ENCODE peak calls at places on chromosome 12, in ten cellular contexts. One of them, this sample, is unnamed.

GRCh38 chr12:81644503-81644902 is 114.6 kb downstream of the PPFIA2 start:
- DNase-seq in heart right ventricle: no peak
- DNase-seq in IMR-90: peak; percentile 36
- DNase-seq in GM12878: no peak
- DNase-seq in lower lobe of right lung: no peak
- DNase-seq in mucosa of descending colon: no peak
- DNase-seq in OCI-LY7: peak; percentile 37
- DNase-seq in testis: no peak
- DNase-seq in AG10803: peak; percentile 48
- DNase-seq in fibroblast of villous mesenchyme: peak; percentile 47
- DNase-seq in this sample: no peak

GRCh38 chr12:65668981-65669695 is 155.1 kb upstream of the HMGA2 start:
- DNase-seq in heart right ventricle: no peak
- DNase-seq in IMR-90: peak; percentile 47
- DNase-seq in GM12878: no peak
- DNase-seq in lower lobe of right lung: no peak
- DNase-seq in mucosa of descending colon: no peak
- DNase-seq in OCI-LY7: no peak
- DNase-seq in testis: no peak
- DNase-seq in AG10803: no peak
- DNase-seq in fibroblast of villous mesenchyme: no peak
- DNase-seq in this sample: no peak

GRCh38 chr12:108328420-108328819 is 10.7 kb downstream of the CMKLR1 start:
- DNase-seq in heart right ventricle: no peak
- DNase-seq in IMR-90: no peak
- DNase-seq in GM12878: no peak
- DNase-seq in lower lobe of right lung: no peak
- DNase-seq in mucosa of descending colon: no peak
- DNase-seq in OCI-LY7: no peak
- DNase-seq in testis: no peak
- DNase-seq in AG10803: no peak
- DNase-seq in fibroblast of villous mesenchyme: no peak
- DNase-seq in this sample: no peak

GRCh38 chr12:113559466-113559865 is 87.8 kb upstream of the LHX5 start:
- DNase-seq in heart right ventricle: no peak
- DNase-seq in IMR-90: no peak
- DNase-seq in GM12878: no peak
- DNase-seq in lower lobe of right lung: no peak
- DNase-seq in mucosa of descending colon: no peak
- DNase-seq in OCI-LY7: no peak
- DNase-seq in testis: no peak
- DNase-seq in AG10803: no peak
- DNase-seq in fibroblast of villous mesenchyme: no peak
- DNase-seq in this sample: no peak

GRCh38 chr12:10861366-10861765 is 12.1 kb upstream of the PRR4 start:
- DNase-seq in heart right ventricle: no peak
- DNase-seq in IMR-90: no peak
- DNase-seq in GM12878: no peak
- DNase-seq in lower lobe of right lung: no peak
- DNase-seq in mucosa of descending colon: no peak
- DNase-seq in OCI-LY7: no peak
- DNase-seq in testis: no peak
- DNase-seq in AG10803: peak; percentile 9
- DNase-seq in fibroblast of villous mesenchyme: no peak
- DNase-seq in this sample: no peak

GRCh38 chr12:128266086-128266485 is 884 bp upstream of the TMEM132C start:
- DNase-seq in heart right ventricle: no peak
- DNase-seq in IMR-90: no peak
- DNase-seq in GM12878: no peak
- DNase-seq in lower lobe of right lung: no peak
- DNase-seq in mucosa of descending colon: no peak
- DNase-seq in OCI-LY7: no peak
- DNase-seq in testis: no peak
- DNase-seq in AG10803: no peak
- DNase-seq in fibroblast of villous mesenchyme: no peak
- DNase-seq in this sample: no peak

GRCh38 chr12:104672501-104673265 is 215.9 kb downstream of the CHST11 start:
- DNase-seq in heart right ventricle: peak; percentile 78
- DNase-seq in IMR-90: no peak
- DNase-seq in GM12878: no peak
- DNase-seq in lower lobe of right lung: peak; percentile 63
- DNase-seq in mucosa of descending colon: no peak
- DNase-seq in OCI-LY7: no peak
- DNase-seq in testis: peak; percentile 76
- DNase-seq in AG10803: peak; percentile 63
- DNase-seq in fibroblast of villous mesenchyme: no peak
- DNase-seq in this sample: peak; percentile 76

GRCh38 chr12:48000878-48001321 is 3.4 kb downstream of the COL2A1 start:
- DNase-seq in heart right ventricle: peak; percentile 30
- DNase-seq in IMR-90: peak; percentile 47
- DNase-seq in GM12878: no peak
- DNase-seq in lower lobe of right lung: no peak
- DNase-seq in mucosa of descending colon: no peak
- DNase-seq in OCI-LY7: no peak
- DNase-seq in testis: no peak
- DNase-seq in AG10803: peak; percentile 49
- DNase-seq in fibroblast of villous mesenchyme: peak; percentile 55
- DNase-seq in this sample: peak; percentile 62

GRCh38 chr12:64733857-64734256 is 25.3 kb downstream of the GNS start:
- DNase-seq in heart right ventricle: peak; percentile 78
- DNase-seq in IMR-90: no peak
- DNase-seq in GM12878: no peak
- DNase-seq in lower lobe of right lung: no peak
- DNase-seq in mucosa of descending colon: no peak
- DNase-seq in OCI-LY7: no peak
- DNase-seq in testis: no peak
- DNase-seq in AG10803: peak; percentile 15
- DNase-seq in fibroblast of villous mesenchyme: no peak
- DNase-seq in this sample: peak; percentile 82

GRCh38 chr12:65895759-65896656 is 71.7 kb downstream of the HMGA2 start:
- DNase-seq in heart right ventricle: no peak
- DNase-seq in IMR-90: no peak
- DNase-seq in GM12878: no peak
- DNase-seq in lower lobe of right lung: no peak
- DNase-seq in mucosa of descending colon: no peak
- DNase-seq in OCI-LY7: no peak
- DNase-seq in testis: no peak
- DNase-seq in AG10803: no peak
- DNase-seq in fibroblast of villous mesenchyme: peak; percentile 61
- DNase-seq in this sample: no peak

GRCh38 chr12:80356092-80356491 is 87.9 kb upstream of the PTPRQ start:
- DNase-seq in heart right ventricle: no peak
- DNase-seq in IMR-90: no peak
- DNase-seq in GM12878: no peak
- DNase-seq in lower lobe of right lung: no peak
- DNase-seq in mucosa of descending colon: no peak
- DNase-seq in OCI-LY7: no peak
- DNase-seq in testis: no peak
- DNase-seq in AG10803: no peak
- DNase-seq in fibroblast of villous mesenchyme: no peak
- DNase-seq in this sample: no peak

GRCh38 chr12:68749443-68749842 is 3.5 kb downstream of the SLC35E3 start:
- DNase-seq in heart right ventricle: no peak
- DNase-seq in IMR-90: no peak
- DNase-seq in GM12878: no peak
- DNase-seq in lower lobe of right lung: no peak
- DNase-seq in mucosa of descending colon: no peak
- DNase-seq in OCI-LY7: peak; percentile 21
- DNase-seq in testis: no peak
- DNase-seq in AG10803: no peak
- DNase-seq in fibroblast of villous mesenchyme: no peak
- DNase-seq in this sample: no peak

GRCh38 chr12:65631621-65632111 is 192.6 kb upstream of the HMGA2 start:
- DNase-seq in heart right ventricle: peak; percentile 21
- DNase-seq in IMR-90: peak; percentile 100
- DNase-seq in GM12878: no peak
- DNase-seq in lower lobe of right lung: no peak
- DNase-seq in mucosa of descending colon: no peak
- DNase-seq in OCI-LY7: no peak
- DNase-seq in testis: no peak
- DNase-seq in AG10803: peak; percentile 99
- DNase-seq in fibroblast of villous mesenchyme: peak; percentile 96
- DNase-seq in this sample: no peak

GRCh38 chr12:111033281-111034147 is 113.1 kb upstream of the MYL2 start:
- DNase-seq in heart right ventricle: no peak
- DNase-seq in IMR-90: no peak
- DNase-seq in GM12878: no peak
- DNase-seq in lower lobe of right lung: no peak
- DNase-seq in mucosa of descending colon: no peak
- DNase-seq in OCI-LY7: no peak
- DNase-seq in testis: peak; percentile 33
- DNase-seq in AG10803: no peak
- DNase-seq in fibroblast of villous mesenchyme: no peak
- DNase-seq in this sample: no peak

GRCh38 chr12:121240484-121241202 is 30.7 kb downstream of the P2RX4 start:
- DNase-seq in heart right ventricle: peak; percentile 81
- DNase-seq in IMR-90: no peak
- DNase-seq in GM12878: no peak
- DNase-seq in lower lobe of right lung: peak; percentile 83
- DNase-seq in mucosa of descending colon: peak; percentile 80
- DNase-seq in OCI-LY7: no peak
- DNase-seq in testis: peak; percentile 80
- DNase-seq in AG10803: peak; percentile 45
- DNase-seq in fibroblast of villous mesenchyme: peak; percentile 75
- DNase-seq in this sample: peak; percentile 57

GRCh38 chr12:82314406-82314892 is 43.7 kb downstream of the CCDC59 start:
- DNase-seq in heart right ventricle: no peak
- DNase-seq in IMR-90: no peak
- DNase-seq in GM12878: no peak
- DNase-seq in lower lobe of right lung: peak; percentile 62
- DNase-seq in mucosa of descending colon: peak; percentile 66
- DNase-seq in OCI-LY7: no peak
- DNase-seq in testis: no peak
- DNase-seq in AG10803: no peak
- DNase-seq in fibroblast of villous mesenchyme: no peak
- DNase-seq in this sample: no peak

GRCh38 chr12:68374315-68374982 is 42.3 kb upstream of the MDM1 start:
- DNase-seq in heart right ventricle: no peak
- DNase-seq in IMR-90: no peak
- DNase-seq in GM12878: peak; percentile 98
- DNase-seq in lower lobe of right lung: no peak
- DNase-seq in mucosa of descending colon: no peak
- DNase-seq in OCI-LY7: no peak
- DNase-seq in testis: no peak
- DNase-seq in AG10803: no peak
- DNase-seq in fibroblast of villous mesenchyme: no peak
- DNase-seq in this sample: no peak

DNA sequence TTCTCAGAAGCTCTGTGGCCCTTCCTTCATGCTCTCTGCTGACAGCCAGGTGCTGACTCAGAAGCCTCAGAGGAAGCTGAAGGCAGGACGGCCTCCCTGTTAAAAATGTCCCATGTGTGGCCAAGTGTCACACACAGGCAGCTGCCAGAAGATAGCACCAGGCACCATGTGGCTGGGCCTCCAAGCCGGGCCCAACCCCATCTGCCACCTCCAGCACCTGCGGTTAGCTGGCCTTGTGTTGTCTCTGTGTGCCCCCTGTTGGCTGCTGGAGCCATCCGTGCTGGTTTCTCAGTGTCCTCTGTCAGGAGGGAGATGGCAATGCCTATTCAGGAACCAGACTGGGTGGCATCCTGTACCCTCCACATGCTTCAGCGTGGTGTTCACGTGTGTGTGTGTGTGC is 63.2 kb downstream of the TSPAN11 start:
- DNase-seq in heart right ventricle: peak; percentile 29
- DNase-seq in IMR-90: no peak
- DNase-seq in GM12878: no peak
- DNase-seq in lower lobe of right lung: no peak
- DNase-seq in mucosa of descending colon: peak; percentile 43
- DNase-seq in OCI-LY7: peak; percentile 76
- DNase-seq in testis: peak; percentile 50
- DNase-seq in AG10803: no peak
- DNase-seq in fibroblast of villous mesenchyme: peak; percentile 10
- DNase-seq in this sample: no peak
- TF ChIP-seq CTCF in heart right ventricle: no peak
- TF ChIP-seq CTCF in IMR-90: no peak
- TF ChIP-seq CTCF in GM12878: peak; percentile 26
- TF ChIP-seq CTCF in lower lobe of right lung: no peak
- TF ChIP-seq CTCF in mucosa of descending colon: no peak
- TF ChIP-seq CTCF in OCI-LY7: peak; percentile 66
- TF ChIP-seq CTCF in testis: no peak
- TF ChIP-seq CTCF in AG10803: peak; percentile 40
- TF ChIP-seq CTCF in fibroblast of villous mesenchyme: peak; percentile 30
- TF ChIP-seq CTCF in this sample: no peak

GRCh38 chr12:91180577-91180976 is 2.0 kb downstream of the DCN start:
- DNase-seq in heart right ventricle: peak; percentile 20
- DNase-seq in IMR-90: peak; percentile 78
- DNase-seq in GM12878: no peak
- DNase-seq in lower lobe of right lung: no peak
- DNase-seq in mucosa of descending colon: no peak
- DNase-seq in OCI-LY7: no peak
- DNase-seq in testis: no peak
- DNase-seq in AG10803: peak; percentile 95
- DNase-seq in fibroblast of villous mesenchyme: peak; percentile 89
- DNase-seq in this sample: no peak
- H3K4me3 ChIP-seq in heart right ventricle: peak overlapping the region; percentile 51
- H3K4me3 ChIP-seq in IMR-90: peak overlapping the region; percentile 94
- H3K4me3 ChIP-seq in GM12878: no peak overlapping the region
- H3K4me3 ChIP-seq in lower lobe of right lung: peak overlapping the region; percentile 43
- H3K4me3 ChIP-seq in mucosa of descending colon: no peak overlapping the region
- H3K4me3 ChIP-seq in OCI-LY7: no peak overlapping the region
- H3K4me3 ChIP-seq in testis: peak overlapping the region; percentile 25
- H3K4me3 ChIP-seq in AG10803: peak overlapping the region; percentile 72
- H3K4me3 ChIP-seq in fibroblast of villous mesenchyme: peak overlapping the region; percentile 73
- H3K4me3 ChIP-seq in this sample: peak overlapping the region; percentile 57

GRCh38 chr12:58745348-58746125 is 174.8 kb downstream of the LRIG3 start:
- DNase-seq in heart right ventricle: no peak
- DNase-seq in IMR-90: peak; percentile 48
- DNase-seq in GM12878: no peak
- DNase-seq in lower lobe of right lung: no peak
- DNase-seq in mucosa of descending colon: no peak
- DNase-seq in OCI-LY7: no peak
- DNase-seq in testis: no peak
- DNase-seq in AG10803: no peak
- DNase-seq in fibroblast of villous mesenchyme: no peak
- DNase-seq in this sample: no peak

DNA sequence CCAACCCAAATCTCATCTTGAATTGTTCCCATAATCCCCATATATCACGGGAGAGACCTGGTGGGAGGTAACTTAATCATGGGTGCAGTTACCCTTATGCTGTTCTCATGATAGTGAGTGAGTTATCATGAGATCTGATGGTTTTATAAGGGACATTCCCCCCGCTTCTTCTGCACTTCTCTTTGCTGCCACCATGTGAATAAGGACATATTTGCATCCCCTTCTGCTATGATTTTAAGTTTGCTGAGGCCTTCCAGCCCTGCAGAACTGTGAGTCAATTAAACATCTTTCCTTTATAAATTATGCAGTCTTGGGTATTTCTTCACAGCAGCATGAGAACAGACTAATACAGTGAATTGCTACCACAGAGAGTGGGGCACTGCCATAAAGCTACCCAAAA is 179.1 kb downstream of the LRIG3 start:
- DNase-seq in heart right ventricle: no peak
- DNase-seq in IMR-90: no peak
- DNase-seq in GM12878: no peak
- DNase-seq in lower lobe of right lung: no peak
- DNase-seq in mucosa of descending colon: no peak
- DNase-seq in OCI-LY7: no peak
- DNase-seq in testis: no peak
- DNase-seq in AG10803: no peak
- DNase-seq in fibroblast of villous mesenchyme: no peak
- DNase-seq in this sample: no peak
- TF ChIP-seq CTCF in heart right ventricle: no peak
- TF ChIP-seq CTCF in IMR-90: peak; percentile 19
- TF ChIP-seq CTCF in GM12878: no peak
- TF ChIP-seq CTCF in lower lobe of right lung: no peak
- TF ChIP-seq CTCF in mucosa of descending colon: no peak
- TF ChIP-seq CTCF in OCI-LY7: no peak
- TF ChIP-seq CTCF in testis: no peak
- TF ChIP-seq CTCF in AG10803: no peak
- TF ChIP-seq CTCF in fibroblast of villous mesenchyme: no peak
- TF ChIP-seq CTCF in this sample: no peak

GRCh38 chr12:117069926-117070900 is 29.0 kb downstream of the TESC start:
- DNase-seq in heart right ventricle: no peak
- DNase-seq in IMR-90: no peak
- DNase-seq in GM12878: no peak
- DNase-seq in lower lobe of right lung: peak; percentile 53
- DNase-seq in mucosa of descending colon: no peak
- DNase-seq in OCI-LY7: no peak
- DNase-seq in testis: no peak
- DNase-seq in AG10803: no peak
- DNase-seq in fibroblast of villous mesenchyme: no peak
- DNase-seq in this sample: no peak
- H3K4me3 ChIP-seq in heart right ventricle: no peak overlapping the region
- H3K4me3 ChIP-seq in IMR-90: no peak overlapping the region
- H3K4me3 ChIP-seq in GM12878: no peak overlapping the region
- H3K4me3 ChIP-seq in lower lobe of right lung: no peak overlapping the region
- H3K4me3 ChIP-seq in mucosa of descending colon: no peak overlapping the region
- H3K4me3 ChIP-seq in OCI-LY7: no peak overlapping the region
- H3K4me3 ChIP-seq in testis: no peak overlapping the region
- H3K4me3 ChIP-seq in AG10803: no peak overlapping the region
- H3K4me3 ChIP-seq in fibroblast of villous mesenchyme: no peak overlapping the region
- H3K4me3 ChIP-seq in this sample: no peak overlapping the region